ENCODE peak calls at places on chromosomes 12 and 14, in eight cellular contexts. M is thoracic aorta; U is prostate gland; P is WERI-Rb-1; E is HFF-Myc; C is GM23338; L is CD8-positive, alpha-beta memory T cell; T is fibroblast of the aortic adventitia. V is an unnamed sample.

GRCh38 chr12:82527165-82527780 is 159.4 kb upstream of the TMTC2 start:
- DNase-seq in C (peak), U (peak), E (peak), T (peak), M (no peak), P (peak), L (peak), V (no peak)

GRCh38 chr12:43273467-43273866 is 278.5 kb downstream of the ADAMTS20 start:
- DNase-seq in T (peak), C (no peak), L (no peak), U (no peak), P (no peak), M (no peak), E (no peak), V (no peak)

GRCh38 chr14:85387181-85387580 is 142.8 kb upstream of the FLRT2 start:
- DNase-seq in L (no peak), U (no peak), P (peak), M (no peak), E (no peak), C (no peak), T (no peak), V (no peak)

GRCh38 chr14:97634786-97635185 is 837.6 kb downstream of the VRK1 start:
- DNase-seq in C (peak), L (peak), U (no peak), M (no peak), E (no peak), T (no peak), P (no peak), V (no peak)

GRCh38 chr14:65396082-65396910 is 16.2 kb upstream of the FUT8 start:
- DNase-seq in P (no peak), M (no peak), L (no peak), U (no peak), T (no peak), E (no peak), C (no peak), V (no peak)

GRCh38 chr12:1946311-1946710 is 27.9 kb upstream of the CACNA2D4 start:
- DNase-seq in U (no peak), M (no peak), T (no peak), C (no peak), L (no peak), E (no peak), P (no peak), V (no peak)

GRCh38 chr14:75295491-75296338 is 17.1 kb downstream of the FOS start:
- DNase-seq in P (peak), C (peak), T (peak), E (no peak), L (peak), M (no peak), U (peak), V (peak)

GRCh38 chr12:19015285-19015684 is 114.2 kb upstream of the PLEKHA5 start:
- DNase-seq in L (no peak), T (no peak), C (no peak), M (no peak), U (no peak), E (no peak), P (no peak), V (no peak)

GRCh38 chr14:50360093-50360492 is 36.6 kb downstream of the CDKL1 start:
- DNase-seq in T (no peak), E (no peak), M (no peak), L (no peak), P (no peak), U (no peak), C (no peak), V (no peak)
- H3K4me3 ChIP-seq in T (no peak), E (no peak), M (no peak), L (no peak), P (no peak), U (no peak), C (no peak), V (no peak)

DNA sequence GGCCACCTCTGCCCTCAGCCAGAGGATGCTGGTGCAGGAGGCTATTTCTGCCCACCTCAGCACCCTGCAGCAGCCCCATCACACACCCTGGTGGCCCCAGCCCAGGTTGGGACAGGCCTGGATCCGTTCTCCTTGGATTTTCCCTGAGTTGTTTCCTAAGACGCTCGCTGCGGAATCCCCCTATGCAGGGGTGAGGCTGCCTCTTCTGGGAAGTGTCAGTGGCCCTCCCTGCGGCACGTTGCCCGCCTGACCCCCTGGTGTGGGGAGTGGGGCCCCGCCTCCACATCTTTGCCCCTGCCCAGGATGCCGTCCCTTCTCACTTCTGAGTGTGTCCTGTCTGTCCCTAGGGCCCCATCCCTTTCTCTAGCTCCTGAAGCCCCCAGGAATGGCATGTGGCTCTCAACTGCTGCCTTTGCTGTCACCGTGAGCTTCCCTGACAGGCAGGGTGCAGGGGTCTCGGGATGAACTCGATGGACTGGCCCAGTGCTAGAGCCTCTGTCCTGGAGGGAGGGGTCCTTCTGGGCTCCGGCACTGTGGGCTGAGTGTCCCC is 594 bp upstream of the EXOC3L4 start:
- DNase-seq in M (no peak), E (no peak), P (no peak), L (no peak), T (no peak), C (no peak), U (no peak), V (no peak)
- H3K4me3 ChIP-seq in M (no peak), E (no peak), P (no peak), L (no peak), T (no peak), C (no peak), U (no peak), V (peak)

DNA sequence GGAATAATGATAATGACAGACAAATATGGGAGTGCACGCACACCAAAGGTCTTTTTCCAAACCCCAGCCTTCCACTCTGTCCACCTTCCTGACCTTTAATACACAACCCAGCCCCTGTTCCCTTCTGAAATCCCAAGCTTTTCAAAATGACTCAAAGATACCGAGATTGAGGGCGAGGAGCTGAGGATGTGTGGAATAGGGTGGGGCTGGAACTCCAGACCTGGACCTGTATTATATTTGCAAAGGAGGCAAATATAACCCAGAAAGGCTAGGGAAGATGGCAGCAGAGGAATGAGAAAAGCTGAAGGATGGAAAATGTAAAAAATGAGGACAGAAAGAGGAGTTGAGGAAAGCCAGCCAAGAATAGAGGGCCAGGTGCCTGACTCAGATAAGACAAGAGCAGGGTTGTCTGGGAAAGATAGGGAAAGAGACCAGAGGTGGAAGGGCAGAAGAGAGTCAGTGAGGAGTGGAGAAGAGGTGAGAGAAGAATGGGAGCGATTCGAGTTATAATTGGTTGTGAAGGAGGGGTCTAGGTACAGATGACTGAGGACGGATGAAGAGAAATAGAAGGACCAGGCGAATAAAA is 1.0 kb upstream of the PTMS start:
- DNase-seq in P (no peak), T (no peak), E (no peak), L (no peak), M (no peak), U (no peak), C (no peak), V (no peak)
- H3K4me3 ChIP-seq in P (peak), T (peak), E (peak), L (no peak), M (peak), U (peak), C (peak), V (peak)

DNA sequence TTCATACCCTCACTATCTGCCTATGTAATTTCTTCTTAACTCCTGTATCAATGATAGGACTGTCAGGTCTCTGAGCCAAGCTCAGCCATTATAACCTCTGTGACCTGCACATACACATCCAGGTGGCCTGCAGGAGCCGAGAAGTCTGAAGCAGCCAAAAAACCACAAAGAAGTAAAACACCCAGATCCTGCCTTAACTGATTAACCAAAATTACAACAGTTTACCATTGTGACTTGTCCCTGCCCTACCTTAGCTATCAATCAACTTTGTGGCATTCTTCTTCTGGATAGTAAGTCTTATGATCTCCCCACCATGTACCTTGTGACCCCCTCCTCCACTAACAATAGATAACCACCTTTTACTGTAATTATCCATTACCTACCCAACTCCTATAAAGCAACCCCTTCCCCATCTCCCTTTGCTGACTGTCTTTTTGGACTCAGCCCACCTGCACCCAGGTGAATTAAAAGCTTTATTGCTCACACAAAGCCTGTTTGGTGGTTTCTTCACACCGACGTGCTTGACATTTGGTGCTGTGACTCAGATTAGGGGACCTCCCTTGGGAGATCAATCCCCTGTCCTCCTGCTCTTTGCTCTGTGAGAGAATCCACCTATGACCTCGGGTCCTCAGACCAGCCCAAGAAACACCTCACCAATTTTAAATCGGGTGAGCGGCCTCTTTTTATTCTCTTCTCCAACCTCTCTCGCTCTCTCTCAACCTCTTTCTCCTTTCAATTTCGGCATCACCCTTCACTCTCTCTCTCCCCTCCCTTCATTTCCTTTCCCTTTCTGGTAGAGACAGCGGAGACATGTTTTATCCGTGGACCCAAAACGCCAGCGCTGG is 11.5 kb upstream of the LGMN start:
- DNase-seq in P (no peak), C (no peak), M (no peak), U (no peak), T (no peak), L (no peak), E (no peak), V (no peak)
- H3K4me3 ChIP-seq in P (no peak), C (no peak), M (no peak), U (no peak), T (no peak), L (no peak), E (no peak), V (no peak)

DNA sequence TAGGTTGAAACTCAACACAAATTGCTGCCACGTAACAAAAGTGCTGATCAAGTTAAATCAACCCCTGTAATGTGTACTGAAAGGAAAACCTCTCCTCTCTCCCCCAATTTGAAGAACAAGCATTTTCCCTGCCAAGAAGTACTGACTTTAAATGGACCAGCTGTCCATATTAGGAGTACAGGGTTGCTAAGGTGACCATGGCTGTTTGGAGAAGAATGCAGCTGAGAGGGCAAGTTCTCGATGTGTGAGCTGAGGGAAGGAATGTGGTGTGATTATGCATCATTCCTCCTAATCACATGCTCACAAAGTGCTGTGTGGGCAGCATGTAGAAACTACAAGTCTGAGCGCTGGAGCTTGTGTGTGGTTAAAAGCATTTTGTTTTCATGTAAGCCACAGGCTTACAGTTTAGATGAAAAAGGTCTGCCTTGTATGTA is 50.9 kb upstream of the CCT2 start:
- DNase-seq in E (peak), L (no peak), P (no peak), U (no peak), M (peak), C (peak), T (peak), V (no peak)
- H3K4me3 ChIP-seq in E (no peak), L (no peak), P (no peak), U (no peak), M (peak), C (no peak), T (peak), V (no peak)

DNA sequence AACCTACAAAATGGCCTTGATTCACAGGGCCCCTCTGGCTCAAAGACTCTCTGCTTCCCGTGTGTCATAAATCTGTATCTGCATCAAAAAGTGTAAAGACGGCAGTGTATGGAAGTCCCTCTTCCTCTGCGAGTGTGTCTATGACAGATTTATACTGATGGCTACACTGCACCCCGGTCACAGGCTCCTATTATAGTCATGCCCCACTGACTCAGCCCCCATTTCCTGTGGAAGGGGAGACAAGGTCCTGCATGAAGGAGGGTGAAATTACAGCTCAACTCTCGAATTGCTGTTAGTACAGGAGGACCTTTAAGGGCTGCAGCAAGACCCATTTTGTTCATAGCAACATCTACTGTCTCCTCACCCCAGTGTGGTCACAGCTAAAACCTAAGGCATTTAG is 68.6 kb downstream of the HMGA2 start:
- DNase-seq in E (peak), L (no peak), P (no peak), U (no peak), C (no peak), T (peak), M (peak), V (no peak)
- H3K4me3 ChIP-seq in E (peak), L (no peak), P (no peak), U (no peak), C (no peak), T (peak), M (no peak), V (no peak)

DNA sequence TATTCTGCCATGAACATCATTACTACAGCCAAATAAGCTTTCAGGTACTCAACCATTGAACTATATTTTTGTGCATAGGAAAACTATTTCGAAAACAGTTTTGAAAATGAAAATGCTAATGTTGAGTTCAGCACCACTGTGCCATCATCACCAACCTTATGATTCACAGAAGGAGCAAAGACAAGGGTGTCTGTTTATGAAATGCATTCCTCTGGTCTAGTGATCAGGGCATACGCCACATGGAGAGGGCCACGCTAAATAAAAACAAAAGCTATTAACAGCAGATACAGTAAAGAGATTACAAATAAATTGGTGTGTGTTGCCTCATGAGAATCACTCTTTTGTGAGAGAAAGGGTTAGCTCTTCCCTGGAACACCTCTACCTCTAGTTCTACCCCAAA is 43.2 kb upstream of the BMAL2 start:
- DNase-seq in E (no peak), P (no peak), U (no peak), T (no peak), C (no peak), L (no peak), M (no peak), V (no peak)
- H3K4me3 ChIP-seq in E (no peak), P (no peak), U (no peak), T (no peak), C (no peak), L (no peak), M (no peak), V (no peak)

GRCh38 chr14:104037074-104037473 is 48.4 kb upstream of the ASPG start:
- DNase-seq in U (no peak), P (no peak), M (no peak), T (no peak), L (no peak), C (no peak), E (no peak), V (no peak)
- H3K4me3 ChIP-seq in U (no peak), P (no peak), M (no peak), T (no peak), L (no peak), C (no peak), E (no peak), V (no peak)

DNA sequence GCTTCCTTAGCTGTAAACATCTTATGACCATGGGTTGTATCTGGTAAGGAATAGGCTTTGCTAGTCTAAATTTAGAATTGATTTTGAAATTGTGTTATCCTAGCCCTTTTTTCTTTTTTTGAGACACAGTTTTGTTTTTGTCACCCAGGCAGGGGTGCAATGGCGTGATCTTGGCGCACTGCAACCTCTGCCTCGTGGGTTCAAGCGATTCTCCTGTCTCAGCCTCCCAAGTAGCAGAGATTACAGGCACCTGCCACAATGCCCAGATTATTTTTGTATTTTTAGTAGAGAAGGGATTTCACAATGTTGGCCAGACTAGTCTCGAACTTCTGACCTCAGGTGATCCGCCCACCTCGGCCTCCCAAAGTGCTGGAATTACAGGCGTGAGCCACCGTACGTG is 2.4 kb upstream of the TUBA1B start:
- DNase-seq in M (no peak), C (no peak), E (no peak), P (no peak), T (no peak), L (no peak), U (no peak), V (no peak)
- H3K4me3 ChIP-seq in M (peak), C (no peak), E (no peak), P (no peak), T (peak), L (no peak), U (no peak), V (no peak)

GRCh38 chr14:76550534-76550933 is 174.6 kb downstream of the ESRRB start:
- DNase-seq in U (peak), M (no peak), E (peak), L (no peak), C (no peak), P (no peak), T (peak), V (no peak)
- H3K4me3 ChIP-seq in U (no peak), M (no peak), E (no peak), L (no peak), C (no peak), P (no peak), T (no peak), V (no peak)